ENCODE peak calls at places on chromosomes 2 and 18, in four cellular contexts. Y is stimulated activated CD8-positive, alpha-beta memory T cell treated with anti-CD3 and anti-CD28 coated beads, Interleukin-2, amount 100 ng/mL, for 48 hours; M is stimulated activated CD4-positive, alpha-beta T cell treated with anti-CD3 and anti-CD28 coated beads, Interleukin-4, amount 100 ng/mL, for 1 hour; E is T-helper 9 cell. S is an unnamed sample.
A peak's percentile ranks its signal among the peaks of the same experiment; 100 is the strongest.

GRCh38 chr2:231222318-231223000 is 24.0 kb downstream of the ARMC9 start:
- DNase-seq in Y (no peak), M (no peak), E (no peak), S (peak; percentile 72)

GRCh38 chr18:76348267-76349066 is 146.6 kb downstream of the ZNF516 start:
- DNase-seq in Y (no peak), M (no peak), E (no peak), S (no peak)

GRCh38 chr2:28334527-28334891 is 58.1 kb upstream of the FOSL2 start:
- DNase-seq in Y (no peak), M (no peak), E (no peak), S (no peak)

GRCh38 chr2:233844836-233845235 is 9.5 kb downstream of the HJURP start:
- DNase-seq in Y (no peak), M (no peak), E (no peak), S (no peak)

GRCh38 chr18:45449761-45450227 is 165.5 kb upstream of the SLC14A2 start:
- DNase-seq in Y (no peak), M (no peak), E (no peak), S (no peak)

GRCh38 chr2:47516496-47517104 is 113.6 kb downstream of the MSH2 start:
- DNase-seq in Y (no peak), M (no peak), E (no peak), S (no peak)

GRCh38 chr2:239329972-239330572 is 70.7 kb downstream of the HDAC4 start:
- DNase-seq in Y (no peak), M (no peak), E (no peak), S (no peak)

GRCh38 chr18:48292229-48292628 is 117.0 kb downstream of the ZBTB7C start:
- DNase-seq in Y (no peak), M (no peak), E (no peak), S (no peak)

GRCh38 chr2:3745901-3746300 is 42.5 kb downstream of the DCDC2C start:
- DNase-seq in Y (no peak), M (no peak), E (no peak), S (no peak)

GRCh38 chr2:213104903-213105202 is 46.6 kb downstream of the IKZF2 start:
- DNase-seq in Y (no peak), M (no peak), E (no peak), S (no peak)

GRCh38 chr2:132438650-132439030 is 22.0 kb downstream of the GPR39 start:
- DNase-seq in Y (no peak), M (no peak), E (no peak), S (no peak)

S was measured in GM12878.